ENCODE peak calls at places on chromosomes 5 and 9, in five cellular contexts. B is mammary epithelial cell; X is CD8-positive, alpha-beta T cell; S is tibial nerve; V is substantia nigra. E is an unnamed sample.

GRCh38 chr5:107058239-107058638 is 612.5 kb downstream of the EFNA5 start:
- DNase-seq in V (no peak), S (no peak), B (peak; percentile 74), X (no peak), E (no peak)

GRCh38 chr9:89466451-89467277 is 31.2 kb downstream of the SEMA4D start:
- DNase-seq in B (no peak), X (no peak), S (no peak), V (no peak), E (no peak)

GRCh38 chr5:142915840-142916424 is 145.8 kb downstream of the ARHGAP26 start:
- DNase-seq in B (peak; percentile 58), X (no peak), S (no peak), V (peak; percentile 7), E (peak; percentile 39)

GRCh38 chr5:135993894-135994514 is 34.8 kb upstream of the TGFBI start:
- DNase-seq in X (no peak), B (no peak), S (no peak), V (no peak), E (no peak)

GRCh38 chr5:147831465-147831864 is at the start of gene SPINK1:
- DNase-seq in B (no peak), S (no peak), V (no peak), X (no peak), E (peak; percentile 62)

GRCh38 chr9:16884952-16885513 is 14.6 kb upstream of the BNC2 start:
- DNase-seq in X (no peak), B (no peak), V (no peak), S (peak; percentile 22), E (no peak)

GRCh38 chr5:158642852-158643251 is 456.9 kb downstream of the EBF1 start:
- DNase-seq in S (no peak), X (no peak), B (no peak), V (peak; percentile 37), E (no peak)

GRCh38 chr5:95900383-95900958 is 61.2 kb downstream of the ELL2 start:
- DNase-seq in B (no peak), S (no peak), X (no peak), V (peak; percentile 57), E (peak; percentile 47)

GRCh38 chr9:129553277-129553676 is 67.6 kb downstream of the C9orf50 start:
- DNase-seq in S (no peak), V (no peak), B (no peak), X (no peak), E (no peak)

GRCh38 chr5:435961-436640 is 6.9 kb upstream of the EXOC3 start:
- DNase-seq in X (no peak), V (no peak), B (no peak), S (no peak), E (no peak)

GRCh38 chr5:169646856-169647255 is 9.8 kb downstream of the DOCK2 start:
- DNase-seq in B (no peak), S (no peak), V (no peak), X (no peak), E (no peak)

GRCh38 chr9:20066120-20066519 is 277.3 kb upstream of the SLC24A2 start:
- DNase-seq in V (no peak), X (no peak), S (no peak), B (no peak), E (no peak)

GRCh38 chr5:17312358-17312757 is 94.9 kb downstream of the BASP1 start:
- DNase-seq in S (no peak), B (no peak), V (no peak), X (no peak), E (no peak)

GRCh38 chr5:101894985-101895384 is 401.1 kb downstream of the SLCO4C1 start:
- DNase-seq in V (no peak), X (no peak), S (no peak), B (no peak), E (no peak)

GRCh38 chr9:121222524-121223171 is 21.0 kb upstream of the RAB14 start:
- DNase-seq in X (no peak), S (no peak), B (peak; percentile 30), V (no peak), E (no peak)

GRCh38 chr5:8418049-8418426 is 549.1 kb downstream of the MTRR start:
- DNase-seq in V (no peak), S (no peak), X (no peak), B (peak; percentile 28), E (no peak)

GRCh38 chr5:33523208-33523771 is 82.5 kb downstream of the TARS1 start:
- DNase-seq in V (no peak), S (no peak), X (no peak), B (peak; percentile 52), E (no peak)

GRCh38 chr5:164504141-164504772 is 998.8 kb downstream of the MAT2B start:
- DNase-seq in X (no peak), V (peak; percentile 7), S (peak; percentile 61), B (peak; percentile 34), E (peak; percentile 36)

GRCh38 chr5:94021246-94021645 is 279.8 kb upstream of the POU5F2 start:
- DNase-seq in S (no peak), X (no peak), B (peak; percentile 63), V (no peak), E (peak; percentile 30)

GRCh38 chr9:74960548-74960947 is 7.8 kb upstream of the C9orf40 start:
- DNase-seq in B (peak; percentile 80), S (no peak), X (no peak), V (no peak), E (no peak)

GRCh38 chr5:54313311-54314270 is 3.2 kb upstream of the ARL15 start:
- DNase-seq in X (no peak), V (no peak), S (no peak), B (no peak), E (no peak)

GRCh38 chr5:95959051-95959963 is 2.3 kb downstream of the ELL2 start:
- DNase-seq in V (peak; percentile 10), B (peak; percentile 32), S (no peak), X (no peak), E (no peak)

GRCh38 chr9:2622361-2623045 is 916 bp downstream of the VLDLR start:
- DNase-seq in X (no peak), V (peak; percentile 64), B (peak; percentile 54), S (no peak), E (peak; percentile 32)

GRCh38 chr5:51651476-51651875 is 268.2 kb downstream of the ISL1 start:
- DNase-seq in V (no peak), B (peak; percentile 40), S (no peak), X (no peak), E (no peak)

GRCh38 chr5:128919542-128919941 is 45.7 kb upstream of the SLC27A6 start:
- DNase-seq in S (no peak), B (no peak), V (no peak), X (no peak), E (no peak)

GRCh38 chr5:105639511-105639910 is 2031.2 kb downstream of the EFNA5 start:
- DNase-seq in B (no peak), S (no peak), X (no peak), V (no peak), E (no peak)

GRCh38 chr5:114361724-114362196 is at the start of gene KCNN2:
- DNase-seq in B (peak; percentile 39), V (peak; percentile 91), X (no peak), S (peak; percentile 9), E (peak; percentile 74)

DNA sequence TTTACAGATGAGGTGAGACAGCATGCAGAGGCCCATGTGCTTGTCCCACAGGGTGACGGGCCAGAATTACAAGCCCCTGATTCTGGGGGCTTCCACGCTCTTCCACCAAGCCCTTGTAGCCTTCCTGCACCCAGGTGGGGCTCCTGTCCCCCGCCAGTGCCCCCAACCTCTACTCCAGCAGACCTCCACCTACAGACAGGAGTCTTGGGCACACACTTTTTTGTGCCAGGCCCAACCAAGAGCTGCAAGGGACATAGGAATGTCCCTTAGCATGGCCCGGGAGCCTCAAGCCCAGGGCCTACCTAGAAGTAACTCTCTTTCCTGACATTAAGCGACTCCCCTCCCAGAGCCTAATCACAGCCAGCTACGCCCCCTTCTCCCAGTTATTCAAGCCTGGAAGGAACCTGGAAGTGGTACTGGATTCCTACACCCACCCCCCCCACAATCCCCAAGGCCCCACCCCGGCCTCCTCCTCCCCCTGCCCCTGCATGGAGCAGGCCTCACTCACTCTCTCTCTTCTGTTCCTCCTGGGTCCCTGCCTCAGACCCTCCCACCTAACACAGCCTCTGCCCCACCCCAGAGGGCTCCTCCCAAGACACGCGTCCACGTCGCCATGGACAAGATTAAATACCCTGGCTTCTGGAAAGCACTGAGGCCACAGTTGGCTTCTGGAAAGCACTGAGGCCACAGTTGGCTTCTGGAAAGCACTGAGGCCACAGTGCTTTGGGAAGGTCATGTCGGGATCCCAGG is 30.5 kb downstream of the ADAMTS2 start:
- DNase-seq in B (no peak), V (no peak), X (no peak), S (no peak), E (no peak)
- H3K27ac ChIP-seq in B (no peak overlapping the region), V (no peak overlapping the region), X (no peak overlapping the region), S (peak overlapping the region; percentile 80), E (peak overlapping the region; percentile 40)

DNA sequence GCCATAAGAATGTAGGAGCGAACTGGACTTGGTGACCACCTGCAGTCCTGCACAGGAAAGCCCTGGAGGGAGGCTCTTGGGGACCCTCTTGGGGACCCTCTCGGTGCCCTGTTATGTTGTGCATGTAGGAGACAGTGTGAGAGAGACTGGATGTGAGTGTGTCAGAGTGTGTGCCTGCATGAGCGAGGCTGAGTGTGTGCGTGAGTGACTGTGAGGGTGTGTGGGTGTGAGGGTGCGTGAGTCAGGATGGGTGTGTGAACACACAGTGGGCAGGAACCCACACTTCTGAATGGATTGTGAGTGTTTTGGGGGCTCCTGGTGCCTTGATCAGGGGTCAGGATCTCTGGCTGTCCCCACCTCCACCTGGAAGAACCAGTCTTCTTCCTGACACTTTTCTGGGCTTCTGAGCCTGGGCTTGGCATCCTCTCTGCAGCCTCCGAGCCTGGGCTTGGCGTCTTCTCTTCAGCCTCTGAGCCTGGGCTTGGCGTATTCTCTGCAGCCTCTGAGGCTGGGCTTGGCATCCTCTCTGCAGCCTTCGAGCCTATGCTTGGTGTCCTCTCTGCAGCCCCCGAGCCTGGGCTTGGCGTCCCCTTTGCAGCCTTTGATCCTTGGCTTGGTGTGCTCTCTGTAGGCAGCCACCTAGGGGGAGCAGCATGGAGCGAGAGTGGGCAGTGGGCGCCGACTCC is 25.6 kb upstream of the ANKRD33B start:
- DNase-seq in B (no peak), V (no peak), S (no peak), X (no peak), E (no peak)
- H3K27ac ChIP-seq in B (no peak overlapping the region), V (no peak overlapping the region), S (no peak overlapping the region), X (no peak overlapping the region), E (no peak overlapping the region)

DNA sequence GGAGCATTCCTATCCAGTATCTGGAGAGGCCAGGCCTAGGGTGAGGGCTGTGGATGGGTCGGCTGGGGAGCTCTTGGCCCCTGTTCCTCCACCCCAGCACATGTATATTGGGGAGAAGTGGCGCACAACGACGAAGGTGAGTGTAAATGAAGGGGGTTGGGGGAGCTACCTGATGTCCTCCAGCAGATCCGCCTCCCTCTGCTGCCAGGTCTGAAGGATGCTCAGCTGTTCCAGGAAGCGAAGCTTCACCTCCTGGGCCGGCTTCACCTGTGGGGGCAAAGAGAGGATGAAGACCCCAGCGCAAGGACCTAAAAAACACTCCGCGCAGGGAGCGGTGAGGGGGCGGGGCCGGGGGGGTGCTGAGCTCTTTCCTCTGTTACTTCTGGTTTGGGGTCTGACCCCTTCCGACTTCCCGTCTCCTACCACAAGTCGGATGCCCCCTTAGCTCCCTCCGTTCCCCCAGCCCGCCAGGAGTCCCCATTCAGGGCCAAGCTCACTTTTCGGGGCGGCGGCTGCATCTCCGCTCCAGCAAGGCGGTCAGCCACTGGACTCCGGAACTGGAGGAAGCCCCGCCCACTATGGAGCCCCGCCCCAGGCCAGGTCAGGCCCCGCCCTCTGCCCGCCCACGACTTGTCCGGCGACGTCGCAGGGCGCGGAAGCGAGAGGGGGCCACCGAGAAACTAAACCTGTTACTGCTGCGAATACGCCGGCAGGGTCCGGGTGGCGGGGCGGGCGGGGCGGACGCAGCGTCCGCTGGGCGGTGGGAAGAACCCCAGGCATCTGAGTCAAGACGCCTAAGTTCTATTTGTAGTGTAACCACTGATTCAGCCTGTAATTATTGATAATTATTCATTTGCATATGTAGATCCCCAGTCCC is at the start of gene FCHSD1:
- DNase-seq in V (peak; percentile 83), S (peak; percentile 88), X (peak; percentile 81), B (peak; percentile 64), E (peak; percentile 93)
- H3K27ac ChIP-seq in V (peak within 1 kb of the TSS; percentile 59), S (peak within 1 kb of the TSS; percentile 84), X (peak within 1 kb of the TSS; percentile 63), B (no peak within 1 kb of the TSS), E (peak within 1 kb of the TSS; percentile 77)

GRCh38 chr9:14296462-14296861 is 17.5 kb downstream of the NFIB start:
- DNase-seq in V (peak; percentile 17), B (no peak), X (no peak), S (no peak), E (peak; percentile 87)
- H3K27ac ChIP-seq in V (no peak overlapping the region), B (no peak overlapping the region), X (no peak overlapping the region), S (peak overlapping the region; percentile 29), E (peak overlapping the region; percentile 76)